ENCODE peak calls at places on chromosome 11, in four cellular contexts. E is GM12878, V is HepG2, D is K562. U is an unnamed sample.
A peak's percentile ranks its signal among the peaks of the same experiment; 100 is the strongest.

GRCh38 chr11:76248210-76248609 is 41.9 kb upstream of the WNT11 start:
- DNase-seq in D (peak; percentile 49), E (no peak), V (no peak), U (no peak)

GRCh38 chr11:76803811-76804600 is 20.9 kb downstream of the TSKU start:
- DNase-seq in E (no peak), D (no peak), V (no peak), U (no peak)

GRCh38 chr11:8291421-8292350 is 28.0 kb upstream of the LMO1 start:
- DNase-seq in D (no peak), E (no peak), V (no peak), U (no peak)

GRCh38 chr11:37574361-37574760 is 976.3 kb upstream of the RAG2 start:
- DNase-seq in E (no peak), V (no peak), D (no peak), U (no peak)

GRCh38 chr11:122598971-122599370 is 56.6 kb upstream of the UBASH3B start:
- DNase-seq in V (no peak), D (no peak), E (no peak), U (no peak)

GRCh38 chr11:120842195-120842594 is 181.7 kb upstream of the TBCEL start:
- DNase-seq in D (no peak), V (no peak), E (no peak), U (no peak)

GRCh38 chr11:58958500-58958899 is 19.2 kb downstream of the GLYATL1 start:
- DNase-seq in E (peak; percentile 2), V (peak; percentile 23), D (peak; percentile 55), U (peak; percentile 24)

GRCh38 chr11:659532-660085 is 22.5 kb downstream of the DRD4 start:
- DNase-seq in V (no peak), D (no peak), E (no peak), U (no peak)

GRCh38 chr11:69241844-69242582 is 51.9 kb upstream of the MYEOV start:
- DNase-seq in E (no peak), D (no peak), V (no peak), U (no peak)

GRCh38 chr11:75759832-75760231 is 8.7 kb upstream of the DGAT2 start:
- DNase-seq in D (no peak), E (no peak), V (no peak), U (no peak)

GRCh38 chr11:46099973-46100335 is 21.3 kb downstream of the PHF21A start:
- DNase-seq in D (no peak), V (no peak), E (no peak), U (no peak)

GRCh38 chr11:763073-763463 is 14.2 kb downstream of the GATD1 start:
- DNase-seq in V (no peak), E (no peak), D (peak; percentile 73), U (peak; percentile 24)

GRCh38 chr11:40306938-40307548 is 1152.4 kb downstream of the LRRC4C start:
- DNase-seq in E (no peak), V (peak; percentile 10), D (peak; percentile 37), U (peak; percentile 60)

GRCh38 chr11:69479591-69480271 is 1.7 kb upstream of the LINC01488 start:
- DNase-seq in E (no peak), V (no peak), D (no peak), U (no peak)

GRCh38 chr11:10331548-10332289 is 26.8 kb downstream of the ADM start:
- DNase-seq in D (no peak), V (no peak), E (no peak), U (no peak)

GRCh38 chr11:122976734-122977454 is 4.7 kb downstream of the BSX start:
- DNase-seq in V (no peak), E (no peak), D (no peak), U (peak; percentile 82)

GRCh38 chr11:9906043-9906791 is 242.3 kb downstream of the SWAP70 start:
- DNase-seq in E (no peak), V (peak; percentile 56), D (no peak), U (no peak)

GRCh38 chr11:60563553-60564235 is 48.5 kb downstream of the MS4A13 start:
- DNase-seq in E (no peak), D (no peak), V (no peak), U (no peak)

GRCh38 chr11:18394300-18394927 is at the start of gene LDHA:
- DNase-seq in D (peak; percentile 96), E (peak; percentile 80), V (peak; percentile 93), U (peak; percentile 95)

GRCh38 chr11:70112017-70112434 is 33.9 kb downstream of the ANO1 start:
- DNase-seq in D (no peak), E (no peak), V (no peak), U (no peak)

GRCh38 chr11:119196833-119197483 is 9.2 kb upstream of the CBL start:
- DNase-seq in V (peak; percentile 83), D (peak; percentile 79), E (peak; percentile 59), U (peak; percentile 81)

GRCh38 chr11:17740649-17741235 is 6.2 kb downstream of the KCNC1 start:
- DNase-seq in V (no peak), D (no peak), E (no peak), U (no peak)

GRCh38 chr11:2365571-2366210 is 11.4 kb upstream of the CD81 start:
- DNase-seq in D (no peak), V (no peak), E (no peak), U (no peak)

GRCh38 chr11:130439160-130439519 is 9.3 kb upstream of the ADAMTS15 start:
- DNase-seq in V (no peak), E (no peak), D (no peak), U (no peak)

GRCh38 chr11:77771135-77771534 is 49.4 kb downstream of the RSF1 start:
- DNase-seq in E (no peak), V (no peak), D (no peak), U (no peak)

GRCh38 chr11:86524603-86525352 is 147.6 kb downstream of the ME3 start:
- DNase-seq in D (no peak), E (no peak), V (peak; percentile 44), U (peak; percentile 16)

GRCh38 chr11:83156996-83157754 is at the start of gene PCF11:
- DNase-seq in V (no peak), E (no peak), D (peak; percentile 55), U (no peak)

GRCh38 chr11:102309621-102310541 is 7.4 kb upstream of the BIRC3 start:
- DNase-seq in V (peak; percentile 18), E (no peak), D (no peak), U (no peak)

GRCh38 chr11:61815790-61816735 is 740 bp downstream of the FADS1 start:
- DNase-seq in E (no peak), D (peak; percentile 77), V (peak; percentile 64), U (peak; percentile 81)

GRCh38 chr11:73818838-73819237 is 31.2 kb downstream of the MRPL48 start:
- DNase-seq in D (no peak), E (no peak), V (no peak), U (peak; percentile 19)

GRCh38 chr11:44037658-44037998 is 10.2 kb upstream of the ACCSL start:
- DNase-seq in V (no peak), D (no peak), E (no peak), U (no peak)

GRCh38 chr11:101019870-101020269 is 109.7 kb downstream of the PGR start:
- DNase-seq in D (no peak), V (no peak), E (no peak), U (no peak)

GRCh38 chr11:114366331-114367243 is 33.7 kb downstream of the C11orf71 start:
- DNase-seq in D (no peak), E (no peak), V (no peak), U (no peak)

DNA sequence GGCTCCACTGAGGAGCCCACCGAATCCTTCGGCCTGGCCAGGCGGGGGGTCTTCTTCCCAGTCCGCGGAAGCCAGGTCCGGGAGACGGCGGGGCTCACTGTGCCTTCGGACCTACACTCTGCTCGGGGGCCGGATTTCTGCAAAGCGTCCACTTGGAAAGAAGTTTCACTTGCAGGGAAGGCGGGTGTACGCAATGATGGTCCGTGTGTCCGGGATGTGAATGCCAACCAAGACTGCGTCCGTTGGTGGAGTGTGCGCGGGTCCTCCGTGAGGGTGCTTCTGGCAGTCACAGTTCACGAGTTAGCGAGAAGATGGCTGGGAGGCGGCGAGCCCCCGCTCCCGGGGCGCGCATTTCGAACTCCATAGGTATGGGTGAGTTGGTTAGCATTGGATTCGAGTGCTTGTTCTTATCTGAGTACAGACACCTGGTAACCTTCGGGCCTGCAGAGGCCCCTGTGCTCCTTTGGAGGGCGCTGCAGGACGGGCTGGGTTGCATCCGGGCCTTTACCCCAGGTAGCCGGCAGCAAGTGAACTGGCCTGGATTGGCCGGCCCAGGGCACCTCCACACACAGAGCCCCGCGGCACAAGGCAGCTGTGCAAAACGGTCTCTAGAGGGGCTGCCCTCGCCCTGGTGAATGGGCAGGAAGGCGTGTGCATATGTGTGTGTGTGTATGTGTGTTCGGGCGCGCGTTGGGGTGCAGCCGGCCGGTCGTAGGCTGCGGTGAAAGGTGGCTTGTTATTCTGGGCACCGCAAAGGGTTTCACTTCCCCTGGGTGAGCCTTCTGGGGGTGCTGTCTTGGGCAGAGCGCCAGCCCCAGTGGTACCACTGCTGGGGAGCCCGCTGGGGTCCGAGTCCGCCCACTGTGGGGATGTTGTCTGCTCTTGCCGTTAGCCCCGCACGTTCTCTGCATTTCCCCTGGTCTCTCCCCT is 13.3 kb upstream of the CYP2R1 start:
- DNase-seq in D (no peak), V (no peak), E (no peak), U (peak; percentile 27)
- TF ChIP-seq NFIC in D (no peak), V (no peak), E (no peak), U (no peak)

GRCh38 chr11:27370374-27370773 is 7.4 kb upstream of the CCDC34 start:
- DNase-seq in D (no peak), E (no peak), V (no peak), U (no peak)
- TF ChIP-seq NFIC in D (peak; percentile 48), E (no peak), V (no peak), U (no peak)

DNA sequence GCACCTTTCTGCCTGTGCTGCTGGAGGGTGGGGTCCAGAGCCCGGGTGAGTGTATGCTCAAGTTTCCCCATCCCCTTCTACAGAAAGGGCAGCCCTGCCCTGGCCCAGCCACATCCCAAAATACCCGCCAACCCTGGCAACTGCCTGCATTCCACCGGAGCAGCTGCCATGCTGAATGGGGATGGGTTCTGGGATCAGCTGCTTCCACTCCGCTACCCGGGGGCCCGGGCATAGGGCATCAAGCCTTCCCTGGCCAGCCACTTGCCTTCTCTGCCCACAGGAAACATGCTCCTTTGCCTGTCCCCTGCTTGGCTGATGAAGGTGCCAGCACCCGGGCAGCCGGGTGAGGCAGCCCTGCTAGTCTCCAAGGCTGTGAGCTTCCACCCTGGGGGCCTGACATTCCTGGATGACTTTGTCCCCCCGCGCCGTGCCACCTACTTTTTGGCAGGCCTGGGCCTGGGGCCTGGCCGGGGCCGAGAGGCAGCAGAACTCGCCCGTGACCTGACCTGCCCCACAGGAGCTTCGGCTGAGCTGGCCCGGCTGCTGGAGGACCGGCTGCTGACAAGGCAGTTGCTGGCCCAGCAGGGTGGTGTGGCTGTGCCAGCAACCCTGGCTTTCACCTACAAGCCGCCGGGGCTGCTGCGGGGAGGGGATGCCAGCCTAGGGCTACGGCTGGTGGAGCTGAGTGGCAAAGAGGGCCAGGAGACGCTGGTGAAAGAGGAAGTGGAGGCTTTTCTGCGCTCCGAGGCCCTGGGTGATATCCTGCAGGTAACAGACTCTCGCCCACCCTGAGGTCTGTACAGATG is 3.2 kb downstream of the CARNS1 start:
- DNase-seq in D (no peak), E (no peak), V (no peak), U (no peak)
- TF ChIP-seq NFIC in D (no peak), E (no peak), V (no peak), U (no peak)

GRCh38 chr11:116882386-116882785 is 45.0 kb upstream of the APOA1 start:
- DNase-seq in D (no peak), E (no peak), V (no peak), U (no peak)
- TF ChIP-seq NFIC in D (no peak), E (no peak), V (no peak), U (peak; percentile 18)